ENCODE peak calls at places on chromosomes 13 and 19, in five cellular contexts. S is pancreas, Y is body of pancreas, P is astrocyte, H is GM10248. R is an unnamed sample.

GRCh38 chr19:53780506-53780905 is 43.6 kb downstream of the NLRP12 start:
- DNase-seq in S (no peak), Y (no peak), P (no peak), H (no peak), R (no peak)

GRCh38 chr19:29858000-29858596 is 46.3 kb downstream of the CCNE1 start:
- DNase-seq in S (peak), Y (peak), P (no peak), H (peak), R (no peak)

GRCh38 chr13:98521461-98521860 is 55.4 kb downstream of the STK24 start:
- DNase-seq in S (no peak), Y (no peak), P (no peak), H (no peak), R (no peak)

GRCh38 chr19:33429891-33430673 is 56.6 kb downstream of the CEBPG start:
- DNase-seq in S (no peak), Y (no peak), P (no peak), H (no peak), R (peak)

GRCh38 chr13:113749956-113750355 is 9.1 kb upstream of the TMEM255B start:
- DNase-seq in S (no peak), Y (no peak), P (no peak), H (no peak), R (no peak)

GRCh38 chr13:99033814-99034213 is 56.0 kb upstream of the DOCK9 start:
- DNase-seq in S (no peak), Y (no peak), P (no peak), H (no peak), R (no peak)

GRCh38 chr13:61255035-61255796 is 160.4 kb downstream of the PCDH20 start:
- DNase-seq in S (no peak), Y (no peak), P (no peak), H (no peak), R (no peak)

GRCh38 chr13:112177889-112178288 is 110.9 kb downstream of the SOX1 start:
- DNase-seq in S (no peak), Y (no peak), P (no peak), H (no peak), R (no peak)

GRCh38 chr13:95714142-95714832 is 37.3 kb downstream of the DNAJC3 start:
- DNase-seq in S (no peak), Y (no peak), P (peak), H (no peak), R (no peak)

GRCh38 chr13:37360556-37360955 is 238.0 kb downstream of the POSTN start:
- DNase-seq in S (no peak), Y (no peak), P (peak), H (no peak), R (no peak)

GRCh38 chr13:47337781-47338507 is 441.1 kb upstream of the HTR2A start:
- DNase-seq in S (no peak), Y (no peak), P (peak), H (no peak), R (no peak)

GRCh38 chr13:73708393-73708985 is 425.7 kb downstream of the KLF12 start:
- DNase-seq in S (peak), Y (peak), P (peak), H (peak), R (peak)

GRCh38 chr19:48417436-48417835 is 24.0 kb downstream of the GRIN2D start:
- DNase-seq in S (no peak), Y (no peak), P (no peak), H (no peak), R (no peak)

GRCh38 chr19:48499352-48500090 is 12.1 kb downstream of the LMTK3 start:
- DNase-seq in S (no peak), Y (no peak), P (no peak), H (no peak), R (no peak)

GRCh38 chr13:34752561-34752960 is 189.5 kb upstream of the NBEA start:
- DNase-seq in S (no peak), Y (no peak), P (no peak), H (no peak), R (no peak)

GRCh38 chr19:13795595-13796300 is 505 bp downstream of the ZSWIM4 start:
- DNase-seq in S (no peak), Y (peak), P (no peak), H (peak), R (no peak)

GRCh38 chr19:1041835-1042685 is 2.2 kb downstream of the ABCA7 start:
- DNase-seq in S (peak), Y (peak), P (no peak), H (no peak), R (no peak)

GRCh38 chr19:10104665-10105221 is 1.4 kb upstream of the PPAN start:
- DNase-seq in S (no peak), Y (no peak), P (no peak), H (peak), R (no peak)

GRCh38 chr13:96104516-96104915 is 14.6 kb downstream of the HS6ST3 start:
- DNase-seq in S (no peak), Y (no peak), P (no peak), H (no peak), R (no peak)

GRCh38 chr13:45751882-45752281 is 49.8 kb downstream of the CBY2 start:
- DNase-seq in S (no peak), Y (no peak), P (no peak), H (no peak), R (no peak)

GRCh38 chr19:46862504-46862835 is 1.7 kb downstream of the ARHGAP35 start:
- DNase-seq in S (no peak), Y (no peak), P (no peak), H (no peak), R (no peak)

GRCh38 chr19:40640744-40641143 is 39.6 kb downstream of the LTBP4 start:
- DNase-seq in S (no peak), Y (no peak), P (peak), H (no peak), R (no peak)

GRCh38 chr19:4866595-4867424 is 657 bp downstream of the PLIN3 start:
- DNase-seq in S (peak), Y (peak), P (no peak), H (peak), R (no peak)

GRCh38 chr13:105329359-105329758 is 1206.1 kb downstream of the EFNB2 start:
- DNase-seq in S (no peak), Y (no peak), P (peak), H (no peak), R (no peak)

GRCh38 chr19:39677931-39678889 is 22.5 kb downstream of the LGALS16 start:
- DNase-seq in S (peak), Y (peak), P (no peak), H (no peak), R (no peak)

GRCh38 chr19:55855160-55855559 is 18.8 kb downstream of the NLRP4 start:
- DNase-seq in S (no peak), Y (no peak), P (no peak), H (no peak), R (no peak)

GRCh38 chr19:54107876-54108490 is 5.3 kb downstream of the NDUFA3 start:
- DNase-seq in S (peak), Y (no peak), P (no peak), H (no peak), R (no peak)

GRCh38 chr19:14003279-14004051 is 2.7 kb downstream of the RFX1 start:
- DNase-seq in S (no peak), Y (no peak), P (no peak), H (peak), R (no peak)

GRCh38 chr19:51514866-51515481 is 13.4 kb upstream of the SIGLEC12 start:
- DNase-seq in S (no peak), Y (no peak), P (peak), H (peak), R (no peak)

GRCh38 chr19:47110521-47111080 is 3.0 kb downstream of the ZC3H4 start:
- DNase-seq in S (no peak), Y (peak), P (no peak), H (no peak), R (no peak)

GRCh38 chr13:92549275-92549674 is 677.3 kb upstream of the GPC6 start:
- DNase-seq in S (no peak), Y (no peak), P (no peak), H (no peak), R (no peak)

GRCh38 chr13:26558074-26558805 is 757 bp downstream of the WASF3 start:
- DNase-seq in S (no peak), Y (peak), P (peak), H (no peak), R (peak)

GRCh38 chr13:29369060-29369743 is 226.3 kb downstream of the SLC7A1 start:
- DNase-seq in S (no peak), Y (peak), P (peak), H (no peak), R (no peak)

GRCh38 chr19:57262044-57262443 is 18.2 kb upstream of the ZNF460 start:
- DNase-seq in S (no peak), Y (no peak), P (no peak), H (no peak), R (no peak)

GRCh38 chr19:23996549-23996948 is 81.9 kb downstream of the ZNF726 start:
- DNase-seq in S (no peak), Y (no peak), P (no peak), H (no peak), R (no peak)

GRCh38 chr13:77574076-77574475 is 38.6 kb downstream of the SCEL start:
- DNase-seq in S (no peak), Y (no peak), P (no peak), H (no peak), R (no peak)

GRCh38 chr13:114177245-114178010 is 1.6 kb upstream of the CFAP97D2 start:
- DNase-seq in S (no peak), Y (no peak), P (no peak), H (no peak), R (no peak)

GRCh38 chr19:49555600-49556411 is 24.6 kb downstream of the NOSIP start:
- DNase-seq in S (peak), Y (peak), P (no peak), H (peak), R (no peak)

GRCh38 chr13:106680796-106681482 is 113.0 kb upstream of the ARGLU1 start:
- DNase-seq in S (no peak), Y (no peak), P (no peak), H (no peak), R (no peak)

DNA sequence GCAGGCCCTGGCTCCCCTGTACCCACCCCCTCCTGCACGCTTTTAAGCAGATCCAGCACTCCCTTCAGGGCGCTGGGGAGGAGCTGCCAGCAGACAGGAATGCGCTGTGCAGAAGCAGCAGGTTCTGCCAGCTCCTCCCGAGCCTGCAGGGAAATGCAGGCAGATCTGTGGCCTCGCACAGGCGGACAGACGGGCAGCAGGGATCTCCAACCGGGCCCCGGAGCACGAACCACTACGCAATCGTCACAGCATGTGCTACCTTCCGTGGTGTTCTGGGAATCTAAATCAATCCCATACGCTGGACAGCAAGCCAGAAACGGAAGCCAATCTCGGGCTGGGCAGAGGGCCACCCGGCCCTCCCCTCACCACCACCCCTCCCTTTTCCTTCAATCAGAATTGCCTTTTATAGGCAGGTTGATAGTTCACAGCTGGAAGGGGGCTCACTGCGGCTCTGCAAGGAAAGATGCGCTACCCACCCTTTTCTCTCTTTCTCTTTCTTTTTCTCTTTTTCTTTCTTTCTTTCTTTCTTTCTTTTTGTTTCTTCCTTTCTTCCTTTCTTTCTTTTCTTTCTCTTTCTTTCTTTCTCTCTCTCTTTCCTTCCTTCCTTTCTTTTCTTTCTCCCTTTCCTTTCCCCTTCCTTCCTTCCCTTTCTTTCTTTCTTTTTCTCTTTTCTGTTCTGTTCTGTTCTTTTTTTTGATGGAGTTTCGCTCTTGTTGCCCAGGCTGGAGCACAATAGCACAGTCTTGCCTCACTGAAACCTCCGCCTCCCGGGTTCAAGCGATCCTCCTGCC is 99.9 kb downstream of the GNG7 start:
- DNase-seq in S (peak), Y (peak), P (peak), H (no peak), R (no peak)
- TF ChIP-seq CTCF in S (no peak), Y (no peak), P (no peak), H (no peak), R (no peak)

DNA sequence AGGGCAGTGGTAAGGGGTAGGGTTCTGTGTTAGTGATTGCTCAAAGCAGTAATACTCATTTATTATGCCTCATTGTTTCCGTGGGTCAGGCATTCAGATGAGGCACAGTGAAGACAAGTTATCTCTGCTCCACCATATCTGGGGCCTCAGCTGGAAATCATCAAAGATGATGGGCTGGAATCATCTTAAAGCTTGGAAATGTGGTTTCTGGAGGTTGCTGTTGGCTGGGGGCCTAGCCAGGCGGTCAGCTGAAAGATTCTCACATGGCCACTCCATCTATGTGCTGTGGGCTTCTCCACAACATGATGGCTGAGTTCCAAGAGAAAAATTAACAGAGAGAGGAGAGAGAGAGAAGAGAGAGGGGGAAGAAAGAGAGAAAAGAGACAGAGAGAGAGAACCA is 75.5 kb downstream of the OLFM4 start:
- DNase-seq in S (no peak), Y (no peak), P (no peak), H (no peak), R (no peak)
- TF ChIP-seq CTCF in S (no peak), Y (no peak), P (no peak), H (no peak), R (no peak)

DNA sequence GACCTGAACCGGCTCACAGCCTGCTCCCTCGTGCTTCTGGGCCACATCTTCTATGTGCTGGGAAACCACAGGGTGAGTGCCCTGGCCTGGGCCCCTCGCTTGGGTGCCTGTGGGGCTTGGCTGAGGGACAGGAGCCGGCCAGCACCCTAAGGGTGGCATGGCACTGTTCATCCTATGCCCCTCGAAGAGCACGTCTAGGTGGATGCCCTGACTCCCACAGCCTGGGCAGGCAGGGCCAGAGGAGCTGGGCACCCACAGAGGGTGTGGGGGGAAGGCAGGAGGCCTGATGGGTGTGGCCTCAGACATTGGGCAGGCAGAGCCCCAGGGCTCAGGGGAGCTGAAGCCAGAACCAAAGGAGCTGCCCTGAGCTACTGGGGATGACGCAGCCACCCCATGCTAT is 28.7 kb downstream of the MAU2 start:
- DNase-seq in S (no peak), Y (no peak), P (no peak), H (no peak), R (no peak)
- TF ChIP-seq CTCF in S (no peak), Y (no peak), P (no peak), H (no peak), R (no peak)

DNA sequence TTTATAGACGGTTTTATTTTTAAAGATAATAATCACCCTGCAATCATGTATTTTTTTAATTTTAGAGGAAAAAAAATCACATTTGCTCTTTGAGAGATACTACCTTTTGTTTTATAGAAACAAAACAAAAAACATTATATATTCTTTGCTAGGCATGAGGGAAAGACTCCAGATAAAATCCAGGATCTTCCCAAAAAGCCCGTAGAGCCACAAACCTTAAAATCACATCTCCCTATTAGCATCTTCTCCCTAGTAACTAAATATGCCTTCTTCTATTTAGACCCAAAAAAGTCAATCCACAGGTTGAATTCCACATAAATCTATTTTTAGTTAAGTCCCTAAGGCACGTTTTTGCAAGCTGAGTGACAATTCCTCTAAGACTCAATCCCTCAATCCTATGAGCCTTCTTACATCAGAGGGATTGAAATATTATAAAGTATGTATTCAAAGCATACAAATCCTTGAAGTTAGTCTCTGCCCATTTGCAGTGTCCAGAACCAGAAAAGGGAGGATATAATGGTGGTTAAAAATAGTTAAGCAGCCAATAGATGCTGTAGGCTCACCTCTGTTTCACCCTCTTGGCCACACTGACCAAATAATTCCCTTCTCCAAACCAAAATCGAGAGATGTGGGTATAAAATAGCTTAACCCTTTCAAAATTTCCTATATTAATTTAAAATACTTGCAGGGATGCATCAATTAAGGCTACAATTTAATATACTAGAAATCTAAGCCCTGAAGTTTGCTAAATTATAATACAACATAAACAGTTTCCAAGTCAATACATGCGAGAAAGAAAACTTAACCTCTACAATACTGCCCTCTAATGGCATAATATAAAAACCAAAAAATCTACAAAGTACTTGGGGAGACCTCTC is 64.0 kb downstream of the SERP2 start:
- DNase-seq in S (no peak), Y (no peak), P (peak), H (peak), R (no peak)
- TF ChIP-seq CTCF in S (no peak), Y (peak), P (peak), H (peak), R (peak)

GRCh38 chr19:12200020-12200419 is 37.1 kb downstream of the ZNF136 start:
- DNase-seq in S (no peak), Y (no peak), P (no peak), H (no peak), R (no peak)

GRCh38 chr19:12205296-12205695 is 42.4 kb downstream of the ZNF136 start:
- DNase-seq in S (no peak), Y (no peak), P (no peak), H (no peak), R (no peak)

GRCh38 chr19:12198136-12198535 is 35.2 kb downstream of the ZNF136 start:
- DNase-seq in S (no peak), Y (no peak), P (no peak), H (no peak), R (no peak)

GRCh38 chr19:12208221-12208620 is 45.3 kb downstream of the ZNF136 start:
- DNase-seq in S (no peak), Y (no peak), P (no peak), H (no peak), R (no peak)

DNA sequence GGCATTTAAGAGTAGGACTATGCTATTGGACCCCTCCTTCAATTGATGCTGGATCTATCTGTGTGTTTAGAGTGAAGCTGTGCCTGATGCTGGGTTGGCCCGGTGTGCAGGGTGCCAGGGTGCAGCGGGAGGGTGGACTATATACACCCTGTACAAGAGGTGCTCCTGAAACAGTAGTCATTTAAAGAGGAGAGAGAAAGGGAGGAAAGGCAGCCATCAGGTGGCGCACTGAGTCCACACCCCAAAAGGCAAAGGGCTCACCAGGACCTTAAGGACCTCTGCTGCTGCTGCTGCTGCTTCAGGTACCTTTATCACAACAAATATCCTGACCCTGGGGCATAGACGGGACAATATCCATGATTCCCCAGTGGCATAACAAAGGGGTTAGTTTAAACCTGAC is 39.4 kb downstream of the ZNF136 start:
- DNase-seq in S (peak), Y (peak), P (no peak), H (no peak), R (no peak)
- TF ChIP-seq CTCF in S (no peak), Y (peak), P (no peak), H (no peak), R (no peak)